ENCODE peak calls at places on chromosome 10, in six cellular contexts. G, T, D, Z, O and B are unnamed samples.

GRCh38 chr10:34710391-34710751 is 104.7 kb downstream of the PARD3 start:
- DNase-seq in T (no peak), D (no peak), O (no peak), Z (no peak), G (peak), B (no peak)

GRCh38 chr10:114762811-114763210 is 58.8 kb upstream of the FHIP2A start:
- DNase-seq in D (no peak), Z (no peak), T (no peak), O (no peak), G (no peak), B (no peak)

GRCh38 chr10:44382131-44382858 is 2.6 kb downstream of the CXCL12 start:
- DNase-seq in D (no peak), T (no peak), G (no peak), O (no peak), Z (no peak), B (no peak)

GRCh38 chr10:24350111-24350921 is 141.4 kb downstream of the KIAA1217 start:
- DNase-seq in D (no peak), T (no peak), G (peak), O (no peak), Z (no peak), B (no peak)

GRCh38 chr10:14186245-14186644 is 144.5 kb downstream of the FRMD4A start:
- DNase-seq in Z (no peak), O (no peak), T (no peak), D (no peak), G (no peak), B (no peak)

GRCh38 chr10:132712291-132712690 is 73.7 kb downstream of the NKX6-2 start:
- DNase-seq in O (no peak), D (no peak), G (no peak), Z (no peak), T (no peak), B (no peak)

GRCh38 chr10:94403823-94404228 is 1.5 kb downstream of the TBC1D12 start:
- DNase-seq in G (peak), Z (no peak), O (no peak), T (no peak), D (no peak), B (no peak)

GRCh38 chr10:113775681-113776294 is 24.3 kb downstream of the PLEKHS1 start:
- DNase-seq in D (no peak), G (no peak), T (no peak), Z (no peak), O (no peak), B (no peak)

GRCh38 chr10:1036341-1036791 is 10.7 kb upstream of the IDI2 start:
- DNase-seq in D (no peak), O (no peak), G (no peak), Z (no peak), T (peak), B (no peak)

GRCh38 chr10:73991846-73992245 is 6.1 kb upstream of the VCL start:
- DNase-seq in Z (peak), D (no peak), G (no peak), T (no peak), O (no peak), B (no peak)

GRCh38 chr10:6108631-6109443 is 20.0 kb downstream of the RBM17 start:
- DNase-seq in T (no peak), D (peak), G (peak), Z (peak), O (no peak), B (no peak)

GRCh38 chr10:2463301-2463700 is 604.0 kb upstream of the PFKP start:
- DNase-seq in Z (no peak), T (no peak), O (no peak), D (no peak), G (no peak), B (no peak)

GRCh38 chr10:24821986-24822385 is 98.3 kb upstream of the ARHGAP21 start:
- DNase-seq in D (no peak), T (peak), G (no peak), Z (no peak), O (no peak), B (no peak)

GRCh38 chr10:48449501-48450232 is 143.2 kb downstream of the MAPK8 start:
- DNase-seq in G (no peak), D (no peak), T (no peak), O (no peak), Z (no peak), B (no peak)

GRCh38 chr10:44168478-44168877 is 216.4 kb downstream of the CXCL12 start:
- DNase-seq in T (no peak), O (no peak), G (no peak), Z (no peak), D (no peak), B (no peak)

GRCh38 chr10:68167271-68167670 is 58.0 kb downstream of the MYPN start:
- DNase-seq in G (peak), Z (no peak), T (no peak), D (no peak), O (no peak), B (no peak)

GRCh38 chr10:119395287-119396007 is 147.1 kb downstream of the RGS10 start:
- DNase-seq in Z (no peak), O (no peak), D (no peak), T (no peak), G (no peak), B (no peak)

GRCh38 chr10:73139251-73139650 is 28.6 kb downstream of the ECD start:
- DNase-seq in D (no peak), T (no peak), O (no peak), G (no peak), Z (no peak), B (no peak)

GRCh38 chr10:79065091-79065551 is 3.6 kb upstream of the ZMIZ1 start:
- DNase-seq in D (no peak), T (no peak), G (no peak), O (no peak), Z (no peak), B (no peak)